ENCODE peak calls at places on chromosome 14, in eight cellular contexts. V is PC-3; T is body of pancreas; A is naive thymus-derived CD4-positive, alpha-beta T cell; N is neural progenitor cell; D is tibial artery; J is lower lobe of right lung; U is testis. G is an unnamed sample. For H3K36me3, the result is how much of the 10 kb centered on the place peaks cover.

GRCh38 chr14:94113490-94113889 is 3.0 kb downstream of the IFI27 start:
- DNase-seq in V (no peak), T (peak), A (no peak), N (no peak), D (no peak), J (no peak), U (peak), G (peak)

GRCh38 chr14:100069161-100069800 is 4.1 kb downstream of the EVL start:
- DNase-seq in V (no peak), T (no peak), A (no peak), N (no peak), D (no peak), J (no peak), U (no peak), G (no peak)

GRCh38 chr14:95496690-95497241 is 19.7 kb downstream of the SYNE3 start:
- DNase-seq in V (no peak), T (no peak), A (no peak), N (no peak), D (no peak), J (no peak), U (no peak), G (no peak)

GRCh38 chr14:44170099-44170498 is 337.0 kb downstream of the FSCB start:
- DNase-seq in V (peak), T (no peak), A (no peak), N (no peak), D (no peak), J (no peak), U (no peak), G (no peak)

GRCh38 chr14:72665259-72665658 is 228.6 kb downstream of the DPF3 start:
- DNase-seq in V (peak), T (no peak), A (no peak), N (no peak), D (no peak), J (no peak), U (no peak), G (no peak)

GRCh38 chr14:66003082-66003740 is 483.0 kb upstream of the CCDC196 start:
- DNase-seq in V (peak), T (no peak), A (no peak), N (peak), D (no peak), J (no peak), U (no peak), G (no peak)

GRCh38 chr14:95460647-95461478 is 55.6 kb downstream of the SYNE3 start:
- DNase-seq in V (peak), T (no peak), A (no peak), N (peak), D (no peak), J (no peak), U (no peak), G (no peak)

GRCh38 chr14:49875640-49876198 is 17.2 kb upstream of the ARF6 start:
- DNase-seq in V (no peak), T (no peak), A (no peak), N (no peak), D (no peak), J (no peak), U (no peak), G (no peak)

GRCh38 chr14:104893435-104894207 is 28.6 kb downstream of the CEP170B start:
- DNase-seq in V (no peak), T (peak), A (no peak), N (no peak), D (peak), J (peak), U (no peak), G (no peak)

GRCh38 chr14:23566782-23567185 is 807 bp downstream of the AP1G2 start:
- DNase-seq in V (peak), T (peak), A (no peak), N (peak), D (no peak), J (no peak), U (no peak), G (no peak)

GRCh38 chr14:82854131-82854530 is 1320.5 kb upstream of the SEL1L start:
- DNase-seq in V (no peak), T (no peak), A (no peak), N (peak), D (no peak), J (no peak), U (no peak), G (no peak)

GRCh38 chr14:36524874-36525745 is 5.1 kb upstream of the NKX2-1 start:
- DNase-seq in V (peak), T (peak), A (no peak), N (peak), D (no peak), J (peak), U (peak), G (no peak)

GRCh38 chr14:55425091-55425490 is 13.5 kb upstream of the ATG14 start:
- DNase-seq in V (no peak), T (no peak), A (no peak), N (no peak), D (no peak), J (no peak), U (no peak), G (no peak)

GRCh38 chr14:72616294-72616693 is 277.6 kb downstream of the DPF3 start:
- DNase-seq in V (no peak), T (peak), A (no peak), N (no peak), D (no peak), J (no peak), U (peak), G (no peak)

GRCh38 chr14:62592877-62593276 is 452.4 kb downstream of the KCNH5 start:
- DNase-seq in V (peak), T (no peak), A (no peak), N (no peak), D (no peak), J (no peak), U (no peak), G (no peak)

GRCh38 chr14:94548999-94549985 is 11.9 kb upstream of the SERPINA4 start:
- DNase-seq in V (peak), T (peak), A (no peak), N (peak), D (peak), J (peak), U (peak), G (peak)

GRCh38 chr14:95222151-95222631 is 64.9 kb upstream of the DICER1 start:
- DNase-seq in V (peak), T (no peak), A (no peak), N (no peak), D (no peak), J (no peak), U (no peak), G (no peak)

GRCh38 chr14:94640721-94641631 is 28.8 kb downstream of the SERPINA3 start:
- DNase-seq in V (no peak), T (no peak), A (no peak), N (no peak), D (no peak), J (no peak), U (no peak), G (peak)

GRCh38 chr14:106845286-106846087 is 1319.1 kb downstream of the TMEM121 start:
- DNase-seq in V (peak), T (peak), A (peak), N (no peak), D (no peak), J (peak), U (peak), G (no peak)

GRCh38 chr14:55122441-55122986 is 6.5 kb upstream of the LGALS3 start:
- DNase-seq in V (peak), T (peak), A (no peak), N (no peak), D (no peak), J (peak), U (peak), G (peak)

GRCh38 chr14:59422069-59422881 is 42.9 kb downstream of the GPR135 start:
- DNase-seq in V (peak), T (no peak), A (no peak), N (peak), D (no peak), J (no peak), U (no peak), G (no peak)

GRCh38 chr14:103315368-103315911 is 18.6 kb upstream of the EIF5 start:
- DNase-seq in V (no peak), T (no peak), A (no peak), N (no peak), D (no peak), J (peak), U (no peak), G (peak)

GRCh38 chr14:100362311-100362927 is 39.3 kb downstream of the SLC25A47 start:
- DNase-seq in V (no peak), T (no peak), A (no peak), N (peak), D (no peak), J (no peak), U (no peak), G (no peak)

GRCh38 chr14:33997611-33998010 is 46.7 kb upstream of the EGLN3 start:
- DNase-seq in V (peak), T (no peak), A (no peak), N (no peak), D (no peak), J (no peak), U (no peak), G (no peak)

GRCh38 chr14:94550041-94550440 is 11.2 kb upstream of the SERPINA4 start:
- DNase-seq in V (no peak), T (no peak), A (no peak), N (peak), D (no peak), J (no peak), U (no peak), G (no peak)

GRCh38 chr14:66140213-66140918 is 345.8 kb upstream of the CCDC196 start:
- DNase-seq in V (no peak), T (no peak), A (no peak), N (no peak), D (no peak), J (no peak), U (no peak), G (no peak)

GRCh38 chr14:56342419-56342901 is 224.2 kb downstream of the PELI2 start:
- DNase-seq in V (no peak), T (no peak), A (no peak), N (no peak), D (no peak), J (no peak), U (no peak), G (no peak)

GRCh38 chr14:55107766-55108554 is 21.1 kb upstream of the LGALS3 start:
- DNase-seq in V (peak), T (peak), A (no peak), N (no peak), D (peak), J (peak), U (peak), G (peak)

GRCh38 chr14:101115652-101116051 is 212.1 kb upstream of the RTL1 start:
- DNase-seq in V (no peak), T (no peak), A (no peak), N (no peak), D (no peak), J (no peak), U (no peak), G (no peak)

GRCh38 chr14:93035585-93035916 is 80.2 kb downstream of the ITPK1 start:
- DNase-seq in V (no peak), T (no peak), A (no peak), N (no peak), D (no peak), J (no peak), U (no peak), G (no peak)

GRCh38 chr14:40618225-40618898 is 988.3 kb upstream of the LRFN5 start:
- DNase-seq in V (no peak), T (no peak), A (no peak), N (no peak), D (no peak), J (no peak), U (no peak), G (no peak)

DNA sequence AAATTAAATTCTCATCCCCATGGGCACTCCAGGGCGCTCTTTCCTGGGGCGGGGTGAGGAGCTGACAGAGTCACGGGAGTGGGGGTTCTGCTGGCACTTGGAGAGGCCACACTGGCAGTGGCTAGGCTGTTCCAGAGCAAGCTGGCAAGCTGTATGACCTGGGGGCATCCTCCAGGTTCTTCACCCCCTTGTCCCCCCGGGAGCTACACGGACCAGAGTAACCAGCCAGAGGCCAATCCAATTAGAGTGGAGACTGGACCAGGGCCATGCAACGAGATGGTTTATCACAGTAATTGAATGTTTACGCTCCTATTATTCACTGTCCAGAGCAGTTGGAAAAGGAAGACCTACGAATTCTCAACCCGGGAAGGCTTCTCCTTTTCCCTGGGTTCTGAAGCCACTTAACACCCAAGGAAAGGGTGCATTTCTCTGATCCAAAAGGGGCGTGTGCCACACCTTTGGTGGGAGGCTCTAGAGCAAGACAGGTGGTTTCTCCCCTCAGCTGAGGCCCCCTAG is 43.8 kb upstream of the PNMA1 start:
- DNase-seq in V (no peak), T (no peak), A (no peak), N (no peak), D (no peak), J (no peak), U (no peak), G (no peak)
- H3K4me3 ChIP-seq in V (peak), T (no peak), A (peak), N (peak), D (peak), J (peak), U (peak), G (peak)

DNA sequence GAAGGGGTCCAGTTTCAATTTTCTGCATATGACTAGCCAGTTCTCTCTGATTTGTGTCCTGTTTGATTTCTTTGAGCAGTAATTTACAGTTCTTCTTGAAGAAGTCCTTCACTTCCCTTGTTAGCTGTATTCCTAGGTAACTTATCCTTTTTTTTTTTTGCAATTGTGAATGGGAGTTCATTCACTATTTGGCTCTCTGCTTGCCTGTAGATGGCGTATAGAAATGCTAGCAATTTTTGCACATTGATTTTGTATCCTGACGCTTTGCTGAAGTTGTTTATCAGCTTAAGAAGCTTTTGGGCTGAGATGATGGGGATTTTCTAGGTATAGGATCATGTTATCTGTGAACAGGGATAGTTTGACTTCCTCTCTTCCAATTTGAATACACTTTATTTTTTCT is 77.6 kb upstream of the NID2 start:
- DNase-seq in V (peak), T (no peak), A (no peak), N (no peak), D (no peak), J (no peak), U (no peak), G (no peak)
- H3K27ac ChIP-seq in V (no peak), T (no peak), A (no peak), N (no peak), D (no peak), J (no peak), U (no peak), G (no peak)

GRCh38 chr14:29712586-29712985 is 215.1 kb downstream of the PRKD1 start:
- DNase-seq in V (no peak), T (no peak), A (no peak), N (no peak), D (no peak), J (no peak), U (no peak), G (no peak)

GRCh38 chr14:29721586-29721985 is 206.1 kb downstream of the PRKD1 start:
- DNase-seq in V (no peak), T (no peak), A (no peak), N (no peak), D (no peak), J (no peak), U (no peak), G (no peak)

GRCh38 chr14:29717906-29718305 is 209.7 kb downstream of the PRKD1 start:
- DNase-seq in V (no peak), T (no peak), A (no peak), N (no peak), D (no peak), J (no peak), U (no peak), G (no peak)

DNA sequence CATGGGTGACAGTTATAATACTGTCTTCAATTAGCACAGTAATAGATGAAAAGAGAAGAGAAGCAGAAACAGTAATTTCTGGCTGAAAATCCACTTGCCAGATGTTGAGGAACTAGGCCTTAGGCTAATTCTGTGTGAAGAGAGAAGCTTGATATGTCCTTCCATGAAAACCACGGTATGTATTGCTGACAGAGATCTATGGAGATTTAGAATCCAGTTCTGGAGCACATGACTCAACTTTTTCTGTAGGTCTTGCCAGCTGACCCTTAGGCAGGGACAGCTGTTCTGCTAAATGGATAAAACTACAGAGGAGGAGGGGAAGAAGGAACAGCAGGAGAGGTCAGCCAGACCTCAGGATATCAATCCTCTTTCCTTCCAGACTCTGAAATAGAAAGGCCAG is 211.5 kb downstream of the PRKD1 start:
- DNase-seq in V (no peak), T (no peak), A (no peak), N (no peak), D (no peak), J (no peak), U (no peak), G (peak)
- H3K36me3 ChIP-seq in V (under half), T (under half), A (under half), N (under half), D (under half), J (under half), U (under half), G (under half)

GRCh38 chr14:37900582-37900981 is 305.2 kb downstream of the TTC6 start:
- DNase-seq in V (no peak), T (no peak), A (no peak), N (no peak), D (no peak), J (no peak), U (no peak), G (no peak)
- H3K4me3 ChIP-seq in V (no peak), T (no peak), A (no peak), N (no peak), D (no peak), J (no peak), U (no peak), G (no peak)

GRCh38 chr14:71262466-71262865 is 355.2 kb downstream of the PCNX1 start:
- DNase-seq in V (no peak), T (no peak), A (no peak), N (no peak), D (no peak), J (no peak), U (no peak), G (no peak)

GRCh38 chr14:71264260-71264659 is 357.0 kb downstream of the PCNX1 start:
- DNase-seq in V (no peak), T (no peak), A (no peak), N (no peak), D (no peak), J (no peak), U (no peak), G (no peak)

GRCh38 chr14:71266994-71267636 is 359.9 kb downstream of the PCNX1 start:
- DNase-seq in V (peak), T (no peak), A (no peak), N (no peak), D (no peak), J (no peak), U (no peak), G (no peak)

GRCh38 chr14:71271166-71271945 is 364.1 kb downstream of the PCNX1 start:
- DNase-seq in V (no peak), T (no peak), A (no peak), N (no peak), D (no peak), J (no peak), U (no peak), G (no peak)

GRCh38 chr14:71267691-71268090 is 360.4 kb downstream of the PCNX1 start:
- DNase-seq in V (no peak), T (no peak), A (no peak), N (no peak), D (no peak), J (no peak), U (no peak), G (no peak)
- H3K27ac ChIP-seq in V (no peak), T (no peak), A (no peak), N (no peak), D (no peak), J (no peak), U (no peak), G (no peak)

GRCh38 chr14:88590173-88590572 is 27.3 kb downstream of the ZC3H14 start:
- DNase-seq in V (no peak), T (no peak), A (no peak), N (no peak), D (no peak), J (no peak), U (no peak), G (no peak)
- H3K36me3 ChIP-seq in V (under half), T (under half), A (half or more), N (under half), D (half or more), J (half or more), U (under half), G (under half)

DNA sequence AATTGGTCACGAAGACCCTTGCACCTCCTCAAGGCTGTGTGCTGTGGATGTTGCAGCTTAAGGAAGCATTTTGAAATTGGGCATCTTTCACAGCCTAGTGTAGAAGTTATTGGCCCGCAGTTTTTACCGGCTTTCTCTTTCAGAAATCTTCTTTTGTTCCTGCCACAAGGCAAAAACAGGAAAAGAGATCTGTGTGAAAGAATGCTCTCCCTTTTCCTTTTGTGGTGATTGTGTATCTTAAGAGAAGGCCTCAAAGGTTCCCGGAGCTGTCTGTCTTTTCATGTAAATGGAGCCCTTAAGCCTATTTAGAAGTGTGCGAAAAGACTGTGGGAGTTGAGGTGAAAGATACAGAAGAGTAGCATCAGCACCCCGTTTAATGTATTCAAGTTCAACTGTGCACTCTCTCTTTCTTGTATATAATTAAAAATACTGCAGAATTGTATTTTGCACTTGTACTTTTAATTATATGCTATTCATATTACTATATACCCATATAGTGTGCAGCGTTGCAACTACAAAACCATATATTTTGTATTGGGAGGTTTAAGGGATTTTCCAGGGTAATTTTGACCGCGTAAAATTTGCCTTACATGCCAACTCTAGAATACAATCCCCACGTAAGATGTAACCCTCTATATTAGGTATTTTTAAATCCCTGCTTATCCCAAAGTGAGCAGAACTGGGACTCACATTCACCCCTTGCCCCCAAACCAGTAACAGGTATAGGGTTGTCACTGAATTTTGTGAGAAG is 441.7 kb downstream of the RAD51B start:
- DNase-seq in V (no peak), T (no peak), A (no peak), N (peak), D (no peak), J (no peak), U (no peak), G (no peak)
- H3K4me3 ChIP-seq in V (no peak), T (no peak), A (peak), N (peak), D (no peak), J (no peak), U (no peak), G (no peak)

DNA sequence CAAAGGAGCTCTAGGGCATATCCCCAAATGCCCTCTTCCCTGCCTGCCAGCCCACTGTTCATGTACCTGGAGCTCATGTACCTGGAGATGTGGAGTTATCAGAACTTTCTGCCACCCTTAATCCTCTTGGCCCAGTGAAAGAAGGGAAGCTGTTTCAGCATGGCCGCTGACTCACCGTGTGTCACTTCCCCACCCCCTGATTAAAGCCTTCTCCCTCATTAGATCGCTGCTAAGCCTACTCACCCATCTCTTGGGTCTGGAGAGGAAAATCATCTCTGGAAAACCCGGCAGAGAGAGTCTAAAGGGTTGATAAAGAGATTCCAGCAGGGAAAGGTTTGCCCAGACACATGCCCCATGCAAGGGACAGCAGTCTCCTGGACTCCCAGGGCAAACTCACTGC is 4.5 kb upstream of the LTBP2 start:
- DNase-seq in V (peak), T (no peak), A (no peak), N (no peak), D (no peak), J (no peak), U (no peak), G (peak)
- H3K27ac ChIP-seq in V (peak), T (peak), A (no peak), N (no peak), D (peak), J (peak), U (peak), G (no peak)

GRCh38 chr14:64951724-64952123 is 9.2 kb upstream of the GPX2 start:
- DNase-seq in V (no peak), T (no peak), A (no peak), N (no peak), D (peak), J (no peak), U (no peak), G (no peak)
- H3K36me3 ChIP-seq in V (under half), T (under half), A (under half), N (under half), D (under half), J (under half), U (under half), G (under half)

G was measured in adrenal gland.